ENCODE peak calls at places on chromosome 2, in six cellular contexts. A is H9, D is A549, Q is GM12878, G is AG04450, R is sigmoid colon. I is an unnamed sample.

GRCh38 chr2:170002096-170002495 is 174.8 kb downstream of the UBR3 start:
- DNase-seq in A (no peak), D (no peak), Q (no peak), G (no peak), R (no peak), I (no peak)

GRCh38 chr2:77104554-77104953 is 417.6 kb downstream of the LRRTM4 start:
- DNase-seq in A (peak; percentile 39), D (no peak), Q (no peak), G (no peak), R (no peak), I (no peak)

GRCh38 chr2:67240507-67240906 is 156.6 kb upstream of the ETAA1 start:
- DNase-seq in A (no peak), D (no peak), Q (no peak), G (no peak), R (no peak), I (no peak)

GRCh38 chr2:28004086-28004485 is 113.6 kb downstream of the BABAM2 start:
- DNase-seq in A (no peak), D (no peak), Q (no peak), G (peak; percentile 72), R (no peak), I (no peak)

GRCh38 chr2:45610281-45611019 is 617 bp downstream of the SRBD1 start:
- DNase-seq in A (peak; percentile 69), D (peak; percentile 47), Q (peak; percentile 28), G (no peak), R (peak; percentile 70), I (peak; percentile 37)

GRCh38 chr2:112720785-112721184 is at the start of gene NT5DC4:
- DNase-seq in A (no peak), D (no peak), Q (no peak), G (no peak), R (no peak), I (no peak)

GRCh38 chr2:134745023-134745422 is 26.2 kb upstream of the TMEM163 start:
- DNase-seq in A (no peak), D (no peak), Q (no peak), G (no peak), R (no peak), I (no peak)

GRCh38 chr2:189791338-189792042 is 7.2 kb downstream of the PMS1 start:
- DNase-seq in A (no peak), D (no peak), Q (no peak), G (no peak), R (no peak), I (no peak)

GRCh38 chr2:83071352-83071751 is 1387.7 kb downstream of the SUCLG1 start:
- DNase-seq in A (no peak), D (no peak), Q (no peak), G (no peak), R (no peak), I (no peak)

GRCh38 chr2:215271466-215271865 is 40.4 kb upstream of the ATIC start:
- DNase-seq in A (peak; percentile 52), D (no peak), Q (no peak), G (no peak), R (no peak), I (no peak)

GRCh38 chr2:288002-288742 is at the start of gene ALKAL2:
- DNase-seq in A (peak; percentile 33), D (no peak), Q (no peak), G (no peak), R (no peak), I (no peak)

GRCh38 chr2:11788725-11789124 is 42.3 kb downstream of the LPIN1 start:
- DNase-seq in A (no peak), D (no peak), Q (no peak), G (no peak), R (no peak), I (no peak)

GRCh38 chr2:171289336-171289735 is 128.6 kb upstream of the TLK1 start:
- DNase-seq in A (no peak), D (no peak), Q (no peak), G (no peak), R (no peak), I (no peak)

GRCh38 chr2:81523344-81523743 is 1218.8 kb upstream of the LRRTM1 start:
- DNase-seq in A (peak; percentile 49), D (no peak), Q (no peak), G (no peak), R (no peak), I (no peak)
- H3K9me3 ChIP-seq in A (no peaks in the 10 kb centered on the region), D (no peaks in the 10 kb centered on the region), Q (no peaks in the 10 kb centered on the region), G (peaks cover 2% of the 10 kb centered on the region), R (no peaks in the 10 kb centered on the region), I (peaks cover 15% of the 10 kb centered on the region)

DNA sequence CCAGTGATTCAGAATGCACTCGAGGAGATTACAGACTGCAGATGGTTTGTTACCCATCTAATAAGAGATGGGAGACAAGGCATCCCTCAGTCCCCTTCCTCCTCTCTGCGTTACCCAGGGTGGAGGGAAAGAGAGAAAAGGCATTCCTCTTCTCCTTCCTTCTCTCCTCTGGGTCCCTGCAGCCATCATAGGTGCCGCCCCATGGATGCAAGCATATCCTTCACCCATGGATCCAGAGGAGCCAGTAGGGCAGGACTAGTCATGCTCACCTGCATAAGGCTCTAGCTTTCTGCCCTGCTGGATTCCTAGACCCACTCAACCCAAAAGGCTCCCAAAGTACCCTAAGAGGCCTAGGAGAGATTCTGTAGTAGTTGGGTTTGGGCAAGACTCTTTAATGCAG is 20.4 kb downstream of the CMPK2 start:
- DNase-seq in A (no peak), D (no peak), Q (no peak), G (no peak), R (no peak), I (no peak)
- H3K9me3 ChIP-seq in A (peaks cover 51% of the 10 kb centered on the region), D (peaks cover 23% of the 10 kb centered on the region), Q (peaks cover 30% of the 10 kb centered on the region), G (peaks cover 21% of the 10 kb centered on the region), R (peaks cover 58% of the 10 kb centered on the region), I (peaks cover 100% of the 10 kb centered on the region)

GRCh38 chr2:41999882-42000281 is 47.9 kb upstream of the PKDCC start:
- DNase-seq in A (no peak), D (no peak), Q (no peak), G (no peak), R (no peak), I (no peak)
- H3K9me3 ChIP-seq in A (no peaks in the 10 kb centered on the region), D (peaks cover 8% of the 10 kb centered on the region), Q (peaks cover 6% of the 10 kb centered on the region), G (peaks cover 13% of the 10 kb centered on the region), R (no peaks in the 10 kb centered on the region), I (peaks cover 7% of the 10 kb centered on the region)

DNA sequence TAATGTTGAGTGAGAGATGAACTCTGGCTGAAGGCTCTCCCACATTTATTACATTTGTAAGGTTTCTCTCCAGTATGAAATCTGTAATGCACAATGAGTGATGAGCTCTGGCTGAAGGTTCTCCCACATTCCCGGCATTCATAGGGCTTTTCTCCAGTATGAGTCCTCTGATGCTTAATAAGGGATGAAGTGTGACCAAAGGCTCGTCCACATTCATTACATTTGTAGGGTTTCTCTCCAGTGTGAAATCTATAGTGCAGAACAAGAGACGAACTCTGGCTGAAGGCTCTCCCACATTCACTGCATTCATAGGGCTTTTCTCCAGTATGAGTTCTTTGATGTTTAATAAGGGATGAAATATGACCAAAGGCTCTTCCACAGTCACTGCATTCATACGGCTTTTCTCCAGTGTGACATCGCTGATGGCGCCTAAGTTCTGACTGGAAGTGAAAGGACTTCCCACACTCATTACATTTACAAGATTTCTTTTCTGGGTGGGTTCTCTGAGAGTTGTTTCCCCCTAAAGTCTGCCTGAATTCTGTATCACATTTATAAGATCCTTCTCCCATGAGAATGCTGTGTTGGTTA is 10.2 kb downstream of the ZNF514 start:
- DNase-seq in A (no peak), D (no peak), Q (no peak), G (no peak), R (no peak), I (no peak)
- H3K9me3 ChIP-seq in A (peaks cover 69% of the 10 kb centered on the region), D (peaks cover 100% of the 10 kb centered on the region), Q (peaks cover 45% of the 10 kb centered on the region), G (peaks cover 71% of the 10 kb centered on the region), R (peaks cover 41% of the 10 kb centered on the region), I (peaks cover 98% of the 10 kb centered on the region)

DNA sequence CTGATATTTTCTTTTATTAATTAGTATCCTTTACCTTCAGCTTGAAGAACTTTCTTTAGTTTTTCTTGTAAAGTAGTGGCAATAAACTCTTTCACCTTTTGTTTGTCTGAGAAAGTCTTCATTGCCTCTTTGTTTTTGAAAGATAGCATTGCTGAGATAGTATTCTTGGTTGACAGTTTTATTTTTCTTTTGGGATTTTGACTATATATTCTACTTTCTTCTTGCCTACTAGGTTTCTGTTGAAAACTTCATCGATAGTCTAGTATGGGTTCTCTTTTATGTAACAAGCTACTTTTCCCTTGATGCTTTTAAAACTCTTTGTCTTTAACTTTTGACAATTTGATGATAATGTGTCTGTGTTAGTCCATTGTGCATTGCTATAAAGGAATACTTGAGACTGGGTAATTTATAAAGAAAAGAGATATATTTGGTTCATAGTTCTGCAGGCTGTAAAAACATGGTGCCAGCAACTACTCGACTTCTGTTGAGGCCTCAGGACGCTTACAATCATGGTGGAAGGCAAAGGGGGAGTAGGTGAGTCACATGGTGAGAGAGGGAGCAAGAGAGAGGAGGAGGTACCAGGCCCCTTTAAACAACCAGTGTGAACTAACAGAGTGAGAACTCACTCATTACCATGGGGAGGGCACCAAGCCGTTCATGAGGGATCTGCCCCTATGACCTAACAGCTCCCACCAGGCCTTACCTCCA is 12.0 kb downstream of the CCDC150 start:
- DNase-seq in A (no peak), D (no peak), Q (no peak), G (no peak), R (no peak), I (no peak)
- H3K9me3 ChIP-seq in A (peaks cover 38% of the 10 kb centered on the region), D (peaks cover 49% of the 10 kb centered on the region), Q (peaks cover 46% of the 10 kb centered on the region), G (peaks cover 21% of the 10 kb centered on the region), R (peaks cover 15% of the 10 kb centered on the region), I (peaks cover 55% of the 10 kb centered on the region)

GRCh38 chr2:107469437-107469995 is 357.2 kb upstream of the RGPD4 start:
- DNase-seq in A (no peak), D (no peak), Q (no peak), G (no peak), R (no peak), I (no peak)
- H3K9me3 ChIP-seq in A (no peaks in the 10 kb centered on the region), D (no peaks in the 10 kb centered on the region), Q (no peaks in the 10 kb centered on the region), G (peaks cover 10% of the 10 kb centered on the region), R (no peaks in the 10 kb centered on the region), I (peaks cover 9% of the 10 kb centered on the region)

DNA sequence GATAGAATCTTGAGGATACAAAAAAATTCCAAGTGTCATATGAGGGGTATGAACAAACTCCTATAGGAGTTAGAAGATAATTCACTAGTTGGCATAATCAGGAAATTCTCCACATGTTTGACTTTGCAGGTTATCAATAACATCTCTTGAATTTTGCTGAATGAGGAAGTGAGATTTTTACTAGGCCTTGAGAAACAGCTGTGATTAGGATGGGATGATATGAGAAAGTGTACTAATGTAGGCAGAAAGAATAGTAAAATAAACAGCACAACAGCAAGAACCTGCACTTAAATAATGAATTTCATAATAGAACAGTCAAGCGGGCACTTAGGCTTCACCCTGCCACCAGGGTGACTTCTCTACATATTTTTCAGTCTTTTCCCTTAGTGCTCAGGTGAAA is 570.8 kb upstream of the CRIM1 start:
- DNase-seq in A (no peak), D (no peak), Q (no peak), G (no peak), R (no peak), I (no peak)
- H3K9me3 ChIP-seq in A (peaks cover 10% of the 10 kb centered on the region), D (no peaks in the 10 kb centered on the region), Q (no peaks in the 10 kb centered on the region), G (peaks cover 6% of the 10 kb centered on the region), R (no peaks in the 10 kb centered on the region), I (no peaks in the 10 kb centered on the region)

I was measured in left ventricle myocardium inferior.